ENCODE peak calls at places on chromosomes 7 and 10, in ten cellular contexts. One of them, this sample, is unnamed. For H3K4me1, the result is how much of the 10 kb centered on the place peaks cover.

GRCh38 chr7:73487486-73487885 is 34.6 kb downstream of the BAZ1B start:
- DNase-seq in cardiac muscle cell: no peak
- DNase-seq in CD4-positive, alpha-beta memory T cell: no peak
- DNase-seq in gastrocnemius medialis: no peak
- DNase-seq in A549: no peak
- DNase-seq in psoas muscle: no peak
- DNase-seq in kidney: no peak
- DNase-seq in vagina: no peak
- DNase-seq in right atrium auricular region: no peak
- DNase-seq in heart right ventricle: no peak
- DNase-seq in this sample: no peak

GRCh38 chr7:66529889-66530615 is 98.6 kb upstream of the KCTD7 start:
- DNase-seq in cardiac muscle cell: peak
- DNase-seq in vagina: no peak
- DNase-seq in CD4-positive, alpha-beta memory T cell: no peak
- DNase-seq in heart right ventricle: no peak
- DNase-seq in A549: no peak
- DNase-seq in right atrium auricular region: no peak
- DNase-seq in kidney: no peak
- DNase-seq in psoas muscle: no peak
- DNase-seq in gastrocnemius medialis: no peak
- DNase-seq in this sample: no peak

GRCh38 chr10:24920907-24921881 is 31.2 kb downstream of the PRTFDC1 start:
- DNase-seq in CD4-positive, alpha-beta memory T cell: no peak
- DNase-seq in vagina: no peak
- DNase-seq in right atrium auricular region: peak
- DNase-seq in heart right ventricle: no peak
- DNase-seq in A549: peak
- DNase-seq in kidney: peak
- DNase-seq in psoas muscle: peak
- DNase-seq in cardiac muscle cell: peak
- DNase-seq in gastrocnemius medialis: peak
- DNase-seq in this sample: no peak

GRCh38 chr7:24354456-24354855 is 70.5 kb downstream of the NPY start:
- DNase-seq in psoas muscle: no peak
- DNase-seq in CD4-positive, alpha-beta memory T cell: no peak
- DNase-seq in kidney: no peak
- DNase-seq in heart right ventricle: no peak
- DNase-seq in A549: no peak
- DNase-seq in gastrocnemius medialis: no peak
- DNase-seq in vagina: no peak
- DNase-seq in right atrium auricular region: no peak
- DNase-seq in cardiac muscle cell: no peak
- DNase-seq in this sample: no peak

GRCh38 chr10:60877777-60878120 is 66.2 kb downstream of the RHOBTB1 start:
- DNase-seq in psoas muscle: no peak
- DNase-seq in gastrocnemius medialis: no peak
- DNase-seq in right atrium auricular region: no peak
- DNase-seq in cardiac muscle cell: no peak
- DNase-seq in A549: no peak
- DNase-seq in heart right ventricle: no peak
- DNase-seq in vagina: no peak
- DNase-seq in CD4-positive, alpha-beta memory T cell: no peak
- DNase-seq in kidney: no peak
- DNase-seq in this sample: no peak

GRCh38 chr7:2490306-2490705 is 14.1 kb upstream of the GRIFIN start:
- DNase-seq in gastrocnemius medialis: no peak
- DNase-seq in A549: no peak
- DNase-seq in cardiac muscle cell: no peak
- DNase-seq in right atrium auricular region: no peak
- DNase-seq in psoas muscle: no peak
- DNase-seq in vagina: no peak
- DNase-seq in kidney: peak
- DNase-seq in heart right ventricle: no peak
- DNase-seq in CD4-positive, alpha-beta memory T cell: no peak
- DNase-seq in this sample: no peak

GRCh38 chr10:32210306-32211045 is 136.5 kb downstream of the EPC1 start:
- DNase-seq in vagina: no peak
- DNase-seq in CD4-positive, alpha-beta memory T cell: no peak
- DNase-seq in A549: peak
- DNase-seq in right atrium auricular region: no peak
- DNase-seq in kidney: no peak
- DNase-seq in heart right ventricle: no peak
- DNase-seq in psoas muscle: no peak
- DNase-seq in gastrocnemius medialis: no peak
- DNase-seq in cardiac muscle cell: peak
- DNase-seq in this sample: peak

GRCh38 chr7:94264756-94265155 is 129.9 kb upstream of the COL1A2 start:
- DNase-seq in right atrium auricular region: no peak
- DNase-seq in CD4-positive, alpha-beta memory T cell: no peak
- DNase-seq in vagina: no peak
- DNase-seq in A549: no peak
- DNase-seq in kidney: no peak
- DNase-seq in gastrocnemius medialis: no peak
- DNase-seq in psoas muscle: no peak
- DNase-seq in cardiac muscle cell: no peak
- DNase-seq in heart right ventricle: no peak
- DNase-seq in this sample: no peak

GRCh38 chr7:142301923-142302550 is 44.2 kb upstream of the PRSS58 start:
- DNase-seq in kidney: no peak
- DNase-seq in A549: peak
- DNase-seq in gastrocnemius medialis: no peak
- DNase-seq in right atrium auricular region: no peak
- DNase-seq in cardiac muscle cell: no peak
- DNase-seq in psoas muscle: no peak
- DNase-seq in vagina: no peak
- DNase-seq in CD4-positive, alpha-beta memory T cell: no peak
- DNase-seq in heart right ventricle: no peak
- DNase-seq in this sample: no peak

GRCh38 chr7:136555933-136556332 is 312.5 kb upstream of the CHRM2 start:
- DNase-seq in cardiac muscle cell: no peak
- DNase-seq in kidney: no peak
- DNase-seq in right atrium auricular region: no peak
- DNase-seq in gastrocnemius medialis: no peak
- DNase-seq in psoas muscle: no peak
- DNase-seq in CD4-positive, alpha-beta memory T cell: no peak
- DNase-seq in heart right ventricle: no peak
- DNase-seq in A549: no peak
- DNase-seq in vagina: no peak
- DNase-seq in this sample: no peak

GRCh38 chr10:3277566-3277965 is 105.0 kb upstream of the PITRM1 start:
- DNase-seq in heart right ventricle: no peak
- DNase-seq in right atrium auricular region: no peak
- DNase-seq in gastrocnemius medialis: no peak
- DNase-seq in vagina: no peak
- DNase-seq in kidney: no peak
- DNase-seq in A549: no peak
- DNase-seq in psoas muscle: no peak
- DNase-seq in cardiac muscle cell: no peak
- DNase-seq in CD4-positive, alpha-beta memory T cell: no peak
- DNase-seq in this sample: no peak

GRCh38 chr7:55550010-55550409 is 22.3 kb downstream of the VOPP1 start:
- DNase-seq in CD4-positive, alpha-beta memory T cell: no peak
- DNase-seq in vagina: no peak
- DNase-seq in cardiac muscle cell: no peak
- DNase-seq in gastrocnemius medialis: peak
- DNase-seq in heart right ventricle: no peak
- DNase-seq in kidney: peak
- DNase-seq in psoas muscle: no peak
- DNase-seq in A549: peak
- DNase-seq in right atrium auricular region: no peak
- DNase-seq in this sample: no peak

GRCh38 chr7:47255441-47255840 is 326.5 kb downstream of the TNS3 start:
- DNase-seq in CD4-positive, alpha-beta memory T cell: no peak
- DNase-seq in vagina: no peak
- DNase-seq in gastrocnemius medialis: no peak
- DNase-seq in cardiac muscle cell: no peak
- DNase-seq in kidney: no peak
- DNase-seq in heart right ventricle: no peak
- DNase-seq in right atrium auricular region: no peak
- DNase-seq in psoas muscle: no peak
- DNase-seq in A549: no peak
- DNase-seq in this sample: no peak

GRCh38 chr10:24962998-24963397 is 10.6 kb upstream of the PRTFDC1 start:
- DNase-seq in gastrocnemius medialis: no peak
- DNase-seq in psoas muscle: no peak
- DNase-seq in right atrium auricular region: no peak
- DNase-seq in kidney: no peak
- DNase-seq in A549: peak
- DNase-seq in CD4-positive, alpha-beta memory T cell: no peak
- DNase-seq in cardiac muscle cell: no peak
- DNase-seq in heart right ventricle: no peak
- DNase-seq in vagina: no peak
- DNase-seq in this sample: peak

GRCh38 chr10:125060486-125060850 is 99.9 kb downstream of the CTBP2 start:
- DNase-seq in cardiac muscle cell: no peak
- DNase-seq in kidney: no peak
- DNase-seq in gastrocnemius medialis: peak
- DNase-seq in A549: no peak
- DNase-seq in vagina: no peak
- DNase-seq in psoas muscle: no peak
- DNase-seq in right atrium auricular region: no peak
- DNase-seq in CD4-positive, alpha-beta memory T cell: no peak
- DNase-seq in heart right ventricle: no peak
- DNase-seq in this sample: no peak

GRCh38 chr10:152915-153314 is 17.7 kb downstream of the ZMYND11 start:
- DNase-seq in cardiac muscle cell: no peak
- DNase-seq in CD4-positive, alpha-beta memory T cell: no peak
- DNase-seq in heart right ventricle: no peak
- DNase-seq in kidney: no peak
- DNase-seq in vagina: no peak
- DNase-seq in gastrocnemius medialis: no peak
- DNase-seq in A549: no peak
- DNase-seq in right atrium auricular region: no peak
- DNase-seq in psoas muscle: no peak
- DNase-seq in this sample: no peak

GRCh38 chr10:117078168-117078837 is 59.8 kb downstream of the VAX1 start:
- DNase-seq in heart right ventricle: no peak
- DNase-seq in CD4-positive, alpha-beta memory T cell: no peak
- DNase-seq in cardiac muscle cell: no peak
- DNase-seq in kidney: no peak
- DNase-seq in right atrium auricular region: no peak
- DNase-seq in gastrocnemius medialis: no peak
- DNase-seq in A549: no peak
- DNase-seq in psoas muscle: no peak
- DNase-seq in vagina: no peak
- DNase-seq in this sample: no peak

GRCh38 chr10:49285232-49285631 is 13.7 kb upstream of the C10orf71 start:
- DNase-seq in vagina: no peak
- DNase-seq in cardiac muscle cell: no peak
- DNase-seq in psoas muscle: no peak
- DNase-seq in right atrium auricular region: no peak
- DNase-seq in CD4-positive, alpha-beta memory T cell: no peak
- DNase-seq in kidney: no peak
- DNase-seq in A549: no peak
- DNase-seq in gastrocnemius medialis: no peak
- DNase-seq in heart right ventricle: no peak
- DNase-seq in this sample: no peak

DNA sequence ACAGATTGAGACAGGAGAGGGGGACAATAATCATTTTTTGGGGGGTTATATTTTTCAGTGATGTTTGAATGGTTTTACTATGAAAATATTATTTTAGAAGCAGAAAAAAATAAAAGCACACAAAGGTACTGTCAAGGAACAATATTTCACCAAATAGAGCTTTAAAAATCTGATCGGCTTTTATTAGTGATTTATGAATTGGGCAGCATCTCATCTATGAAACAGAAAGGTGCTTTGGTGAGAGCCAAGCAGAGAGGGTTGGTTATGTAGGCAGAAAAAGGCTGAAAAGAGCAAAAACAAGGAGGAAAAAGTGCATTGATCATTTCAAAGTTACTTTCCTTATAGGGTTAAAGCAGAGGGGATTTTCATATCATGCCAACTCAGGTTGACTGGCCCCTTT is 26.4 kb upstream of the CPA2 start:
- DNase-seq in A549: no peak
- DNase-seq in right atrium auricular region: no peak
- DNase-seq in gastrocnemius medialis: no peak
- DNase-seq in cardiac muscle cell: no peak
- DNase-seq in kidney: no peak
- DNase-seq in vagina: no peak
- DNase-seq in psoas muscle: no peak
- DNase-seq in CD4-positive, alpha-beta memory T cell: no peak
- DNase-seq in heart right ventricle: no peak
- DNase-seq in this sample: no peak
- H3K4me1 ChIP-seq in A549: under half
- H3K4me1 ChIP-seq in right atrium auricular region: under half
- H3K4me1 ChIP-seq in gastrocnemius medialis: under half
- H3K4me1 ChIP-seq in cardiac muscle cell: under half
- H3K4me1 ChIP-seq in kidney: under half
- H3K4me1 ChIP-seq in vagina: under half
- H3K4me1 ChIP-seq in psoas muscle: under half
- H3K4me1 ChIP-seq in CD4-positive, alpha-beta memory T cell: under half
- H3K4me1 ChIP-seq in heart right ventricle: under half
- H3K4me1 ChIP-seq in this sample: under half

GRCh38 chr7:371119-371778 is 81.3 kb downstream of the FOXL3 start:
- DNase-seq in heart right ventricle: no peak
- DNase-seq in cardiac muscle cell: no peak
- DNase-seq in gastrocnemius medialis: no peak
- DNase-seq in right atrium auricular region: no peak
- DNase-seq in CD4-positive, alpha-beta memory T cell: no peak
- DNase-seq in kidney: no peak
- DNase-seq in psoas muscle: no peak
- DNase-seq in vagina: no peak
- DNase-seq in A549: peak
- DNase-seq in this sample: peak
- H3K4me1 ChIP-seq in heart right ventricle: under half
- H3K4me1 ChIP-seq in cardiac muscle cell: under half
- H3K4me1 ChIP-seq in gastrocnemius medialis: under half
- H3K4me1 ChIP-seq in right atrium auricular region: under half
- H3K4me1 ChIP-seq in CD4-positive, alpha-beta memory T cell: under half
- H3K4me1 ChIP-seq in kidney: under half
- H3K4me1 ChIP-seq in psoas muscle: under half
- H3K4me1 ChIP-seq in vagina: under half
- H3K4me1 ChIP-seq in A549: under half
- H3K4me1 ChIP-seq in this sample: half or more

DNA sequence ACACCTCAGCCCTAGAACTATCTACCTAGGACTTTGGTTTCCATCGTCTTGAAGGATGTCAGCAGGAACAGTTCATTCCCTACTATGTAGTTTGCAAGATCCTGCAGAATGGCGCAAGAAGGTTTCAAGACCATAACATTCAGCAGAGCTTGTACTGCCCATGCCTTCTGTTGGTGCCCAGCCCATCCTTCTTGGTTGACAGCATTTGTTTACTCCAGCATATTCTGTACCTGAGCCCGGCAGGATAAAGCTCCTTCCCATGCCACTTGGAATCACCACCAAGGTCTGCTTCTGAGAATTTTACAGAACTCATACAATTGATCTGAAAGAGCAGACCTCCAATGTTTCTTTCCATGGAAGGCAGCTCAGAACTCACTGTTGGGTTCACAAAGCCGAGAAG is 150.8 kb downstream of the ARID5B start:
- DNase-seq in psoas muscle: no peak
- DNase-seq in kidney: no peak
- DNase-seq in vagina: no peak
- DNase-seq in gastrocnemius medialis: peak
- DNase-seq in CD4-positive, alpha-beta memory T cell: no peak
- DNase-seq in heart right ventricle: no peak
- DNase-seq in cardiac muscle cell: no peak
- DNase-seq in right atrium auricular region: no peak
- DNase-seq in A549: no peak
- DNase-seq in this sample: no peak
- H3K4me1 ChIP-seq in psoas muscle: half or more
- H3K4me1 ChIP-seq in kidney: under half
- H3K4me1 ChIP-seq in vagina: half or more
- H3K4me1 ChIP-seq in gastrocnemius medialis: under half
- H3K4me1 ChIP-seq in CD4-positive, alpha-beta memory T cell: half or more
- H3K4me1 ChIP-seq in heart right ventricle: half or more
- H3K4me1 ChIP-seq in cardiac muscle cell: under half
- H3K4me1 ChIP-seq in right atrium auricular region: half or more
- H3K4me1 ChIP-seq in A549: under half
- H3K4me1 ChIP-seq in this sample: half or more

GRCh38 chr7:130234078-130234477 is 26.4 kb downstream of the SSMEM1 start:
- DNase-seq in A549: no peak
- DNase-seq in heart right ventricle: no peak
- DNase-seq in gastrocnemius medialis: no peak
- DNase-seq in cardiac muscle cell: no peak
- DNase-seq in right atrium auricular region: no peak
- DNase-seq in psoas muscle: no peak
- DNase-seq in CD4-positive, alpha-beta memory T cell: no peak
- DNase-seq in kidney: no peak
- DNase-seq in vagina: no peak
- DNase-seq in this sample: no peak
- H3K4me1 ChIP-seq in A549: under half
- H3K4me1 ChIP-seq in heart right ventricle: under half
- H3K4me1 ChIP-seq in gastrocnemius medialis: under half
- H3K4me1 ChIP-seq in cardiac muscle cell: under half
- H3K4me1 ChIP-seq in right atrium auricular region: under half
- H3K4me1 ChIP-seq in psoas muscle: under half
- H3K4me1 ChIP-seq in CD4-positive, alpha-beta memory T cell: under half
- H3K4me1 ChIP-seq in kidney: under half
- H3K4me1 ChIP-seq in vagina: under half
- H3K4me1 ChIP-seq in this sample: under half